ENCODE peak calls at places on chromosome 11, in five cellular contexts. B, Y, I, V and C are unnamed samples.

GRCh38 chr11:132862137-132862536 is 670.2 kb downstream of the OPCML start:
- DNase-seq in I (no peak), V (no peak), B (no peak), Y (no peak), C (no peak)

GRCh38 chr11:85182437-85183109 is 444.6 kb downstream of the DLG2 start:
- DNase-seq in Y (no peak), B (peak), V (peak), I (no peak), C (peak)

GRCh38 chr11:132866783-132867545 is 665.3 kb downstream of the OPCML start:
- DNase-seq in I (no peak), V (no peak), B (no peak), Y (no peak), C (no peak)

GRCh38 chr11:134664863-134665535 is 253.0 kb upstream of the B3GAT1 start:
- DNase-seq in Y (no peak), V (no peak), B (no peak), I (no peak), C (no peak)

GRCh38 chr11:27319065-27319464 is 44.0 kb downstream of the CCDC34 start:
- DNase-seq in Y (no peak), B (peak), I (no peak), V (no peak), C (no peak)

GRCh38 chr11:116172156-116172555 is 600.6 kb downstream of the BUD13 start:
- DNase-seq in Y (no peak), V (no peak), B (no peak), I (no peak), C (no peak)

GRCh38 chr11:64935634-64936081 is at the start of gene GPHA2:
- DNase-seq in B (no peak), V (peak), I (no peak), Y (no peak), C (peak)

GRCh38 chr11:93524173-93524536 is 19.0 kb downstream of the SMCO4 start:
- DNase-seq in B (no peak), I (no peak), Y (no peak), V (no peak), C (no peak)

GRCh38 chr11:121652982-121653381 is 200.2 kb upstream of the SORL1-AS1 start:
- DNase-seq in I (no peak), B (peak), V (peak), Y (no peak), C (peak)

GRCh38 chr11:117300301-117300700 is 9.2 kb downstream of the BACE1-AS start:
- DNase-seq in I (peak), Y (no peak), B (peak), V (peak), C (no peak)

GRCh38 chr11:69841859-69842698 is 22.9 kb upstream of the FGF3 start:
- DNase-seq in V (peak), B (peak), I (no peak), Y (no peak), C (peak)

GRCh38 chr11:63508009-63508408 is 2.1 kb downstream of the LGALS12 start:
- DNase-seq in Y (no peak), B (no peak), V (no peak), I (no peak), C (peak)

GRCh38 chr11:71321433-71322191 is 69.2 kb upstream of the SHANK2 start:
- DNase-seq in B (no peak), V (no peak), Y (no peak), I (no peak), C (no peak)

GRCh38 chr11:13094930-13095687 is 86.0 kb downstream of the RASSF10 start:
- DNase-seq in V (no peak), Y (no peak), B (no peak), I (no peak), C (no peak)

GRCh38 chr11:57224126-57224525 is 12.9 kb downstream of the APLNR start:
- DNase-seq in I (no peak), Y (no peak), B (no peak), V (no peak), C (no peak)

GRCh38 chr11:47714554-47715081 is 551 bp downstream of the AGBL2 start:
- DNase-seq in I (no peak), B (peak), Y (no peak), V (peak), C (peak)

GRCh38 chr11:44658451-44658850 is 68.3 kb upstream of the TSPAN18 start:
- DNase-seq in Y (no peak), B (peak), I (no peak), V (peak), C (peak)

GRCh38 chr11:3810951-3811350 is 2.6 kb downstream of the PGAP2 start:
- DNase-seq in Y (no peak), B (no peak), I (no peak), V (no peak), C (no peak)

GRCh38 chr11:75380716-75381420 is 18.4 kb upstream of the RPS3 start:
- DNase-seq in V (no peak), Y (peak), I (no peak), B (no peak), C (no peak)

GRCh38 chr11:12219732-12220131 is 109.3 kb downstream of the MICAL2 start:
- DNase-seq in B (no peak), I (no peak), V (peak), Y (no peak), C (peak)

GRCh38 chr11:12092714-12093113 is 17.7 kb upstream of the MICAL2 start:
- DNase-seq in B (no peak), V (no peak), I (no peak), Y (peak), C (no peak)

GRCh38 chr11:121671276-121672168 is 218.8 kb upstream of the SORL1-AS1 start:
- DNase-seq in V (peak), Y (no peak), I (no peak), B (no peak), C (no peak)